ENCODE peak calls at places on chromosomes 12 and 14, in eight cellular contexts. A, L, N, T, H, S, D and F are unnamed samples.

GRCh38 chr14:21105095-21105494 is 4.2 kb downstream of the TMEM253 start:
- DNase-seq in A (no peak), L (no peak), N (no peak), T (no peak), H (no peak), S (no peak), D (no peak), F (no peak)

GRCh38 chr14:63933110-63933509 is 80.3 kb downstream of the SYNE2 start:
- DNase-seq in A (no peak), L (no peak), N (no peak), T (no peak), H (no peak), S (no peak), D (no peak), F (no peak)

GRCh38 chr12:40569626-40570179 is 122.5 kb upstream of the CNTN1 start:
- DNase-seq in A (no peak), L (no peak), N (no peak), T (no peak), H (no peak), S (peak; percentile 4), D (peak; percentile 25), F (no peak)

GRCh38 chr12:51695241-51696010 is 104.4 kb downstream of the SCN8A start:
- DNase-seq in A (no peak), L (no peak), N (peak; percentile 44), T (no peak), H (no peak), S (no peak), D (no peak), F (no peak)

GRCh38 chr14:100070310-100070709 is 5.1 kb downstream of the EVL start:
- DNase-seq in A (no peak), L (no peak), N (no peak), T (no peak), H (no peak), S (no peak), D (no peak), F (no peak)

GRCh38 chr14:74905595-74906142 is 17.4 kb downstream of the RPS6KL1 start:
- DNase-seq in A (peak; percentile 64), L (peak; percentile 60), N (no peak), T (peak; percentile 25), H (peak; percentile 48), S (peak; percentile 78), D (peak; percentile 53), F (peak; percentile 48)

GRCh38 chr12:128042825-128043224 is 224.1 kb upstream of the TMEM132C start:
- DNase-seq in A (no peak), L (no peak), N (no peak), T (no peak), H (no peak), S (no peak), D (no peak), F (no peak)

GRCh38 chr12:105330283-105330937 is at the start of gene C12orf75:
- DNase-seq in A (peak; percentile 72), L (peak; percentile 78), N (peak; percentile 79), T (peak; percentile 68), H (peak; percentile 77), S (peak; percentile 94), D (peak; percentile 69), F (peak; percentile 73)

GRCh38 chr12:209851-210250 is 4.1 kb downstream of the SLC6A12 start:
- DNase-seq in A (no peak), L (no peak), N (no peak), T (no peak), H (no peak), S (no peak), D (no peak), F (no peak)

GRCh38 chr12:12723681-12724420 is 6.7 kb downstream of the CDKN1B start:
- DNase-seq in A (no peak), L (peak; percentile 21), N (no peak), T (peak; percentile 59), H (no peak), S (peak; percentile 44), D (no peak), F (no peak)

GRCh38 chr14:31937730-31938346 is 139.3 kb upstream of the ARHGAP5 start:
- DNase-seq in A (no peak), L (peak; percentile 75), N (peak; percentile 84), T (peak; percentile 95), H (peak; percentile 42), S (peak; percentile 64), D (peak; percentile 89), F (peak; percentile 61)

GRCh38 chr12:63922446-63922845 is 77.9 kb downstream of the SRGAP1 start:
- DNase-seq in A (no peak), L (no peak), N (no peak), T (no peak), H (no peak), S (peak; percentile 15), D (peak; percentile 80), F (peak; percentile 19)

GRCh38 chr12:6851153-6851920 is at the start of gene CDCA3:
- DNase-seq in A (peak; percentile 85), L (peak; percentile 100), N (peak; percentile 98), T (peak; percentile 100), H (peak; percentile 98), S (peak; percentile 100), D (peak; percentile 98), F (peak; percentile 99)

GRCh38 chr14:99755068-99755405 is 38.2 kb upstream of the EML1 start:
- DNase-seq in A (no peak), L (no peak), N (no peak), T (no peak), H (no peak), S (no peak), D (no peak), F (no peak)

GRCh38 chr12:131573631-131574396 is 137.1 kb upstream of the SFSWAP start:
- DNase-seq in A (no peak), L (no peak), N (no peak), T (no peak), H (no peak), S (no peak), D (no peak), F (no peak)

GRCh38 chr12:78802593-78802992 is 62.0 kb upstream of the SYT1 start:
- DNase-seq in A (no peak), L (peak; percentile 3), N (peak; percentile 47), T (peak; percentile 29), H (peak; percentile 41), S (peak; percentile 24), D (no peak), F (no peak)

GRCh38 chr12:104457746-104458644 is 1.2 kb downstream of the CHST11 start:
- DNase-seq in A (no peak), L (peak; percentile 55), N (no peak), T (no peak), H (peak; percentile 30), S (peak; percentile 50), D (no peak), F (no peak)

GRCh38 chr14:29805415-29806123 is 122.1 kb downstream of the PRKD1 start:
- DNase-seq in A (no peak), L (no peak), N (peak; percentile 85), T (peak; percentile 28), H (peak; percentile 13), S (peak; percentile 17), D (peak; percentile 79), F (peak; percentile 6)

GRCh38 chr12:105076098-105076497 is 8.2 kb downstream of the ALDH1L2 start:
- DNase-seq in A (no peak), L (no peak), N (no peak), T (no peak), H (no peak), S (no peak), D (no peak), F (no peak)

GRCh38 chr12:56668197-56668457 is 20.0 kb downstream of the PTGES3 start:
- DNase-seq in A (no peak), L (no peak), N (no peak), T (no peak), H (no peak), S (no peak), D (no peak), F (no peak)

GRCh38 chr14:101543814-101544213 is 17.5 kb upstream of the DIO3 start:
- DNase-seq in A (no peak), L (no peak), N (no peak), T (no peak), H (no peak), S (no peak), D (no peak), F (no peak)

GRCh38 chr14:72577521-72577920 is 316.4 kb downstream of the DPF3 start:
- DNase-seq in A (no peak), L (no peak), N (no peak), T (no peak), H (no peak), S (no peak), D (no peak), F (no peak)

GRCh38 chr12:95590775-95591174 is 39.5 kb upstream of the USP44 start:
- DNase-seq in A (no peak), L (no peak), N (no peak), T (no peak), H (no peak), S (no peak), D (no peak), F (no peak)

GRCh38 chr12:12803186-12803585 is 10.0 kb upstream of the DDX47 start:
- DNase-seq in A (no peak), L (peak; percentile 100), N (peak; percentile 76), T (peak; percentile 98), H (peak; percentile 91), S (peak; percentile 69), D (peak; percentile 79), F (peak; percentile 58)

GRCh38 chr12:88958961-88959360 is 378.7 kb upstream of the KITLG start:
- DNase-seq in A (no peak), L (no peak), N (no peak), T (no peak), H (no peak), S (no peak), D (no peak), F (no peak)

GRCh38 chr14:28813810-28814209 is 47.2 kb downstream of the FOXG1 start:
- DNase-seq in A (no peak), L (no peak), N (peak; percentile 2), T (no peak), H (no peak), S (no peak), D (no peak), F (no peak)

GRCh38 chr12:60689137-60689536 is 1093.3 kb downstream of the SLC16A7 start:
- DNase-seq in A (no peak), L (no peak), N (no peak), T (no peak), H (no peak), S (no peak), D (no peak), F (no peak)

GRCh38 chr12:124939428-124940142 is 25.1 kb upstream of the UBC start:
- DNase-seq in A (peak; percentile 68), L (peak; percentile 72), N (peak; percentile 95), T (peak; percentile 95), H (no peak), S (peak; percentile 80), D (peak; percentile 95), F (peak; percentile 97)

GRCh38 chr12:116528067-116528466 is 31.1 kb upstream of the MAP1LC3B2 start:
- DNase-seq in A (no peak), L (peak; percentile 49), N (peak; percentile 65), T (peak; percentile 94), H (no peak), S (no peak), D (peak; percentile 44), F (peak; percentile 64)

GRCh38 chr14:93723001-93723400 is 65.3 kb downstream of the PRIMA1 start:
- DNase-seq in A (no peak), L (no peak), N (no peak), T (no peak), H (no peak), S (no peak), D (no peak), F (no peak)

GRCh38 chr14:69741055-69741454 is 25.9 kb upstream of the SRSF5 start:
- DNase-seq in A (no peak), L (no peak), N (no peak), T (no peak), H (no peak), S (no peak), D (no peak), F (no peak)

GRCh38 chr14:95061317-95062093 is 95.8 kb downstream of the DICER1 start:
- DNase-seq in A (no peak), L (no peak), N (no peak), T (no peak), H (no peak), S (no peak), D (no peak), F (peak; percentile 77)

GRCh38 chr12:133130808-133131128 is 341 bp downstream of the ZNF10 start:
- DNase-seq in A (no peak), L (no peak), N (no peak), T (no peak), H (no peak), S (peak; percentile 3), D (no peak), F (no peak)

GRCh38 chr12:47394070-47394469 is 311.8 kb downstream of the RPAP3 start:
- DNase-seq in A (no peak), L (no peak), N (no peak), T (no peak), H (no peak), S (no peak), D (no peak), F (no peak)